ENCODE peak calls at places on chromosome 7, in ten cellular contexts. L, G, W, K, J, S, V, I, F and D are unnamed samples.

GRCh38 chr7:108525327-108525984 is 479 bp downstream of the PNPLA8 start:
- DNase-seq in L (peak), G (no peak), W (no peak), K (peak), J (no peak), S (no peak), V (peak), I (no peak), F (peak), D (peak)

GRCh38 chr7:2701832-2702593 is 14.0 kb downstream of the AMZ1 start:
- DNase-seq in L (peak), G (no peak), W (no peak), K (peak), J (no peak), S (no peak), V (no peak), I (peak), F (no peak), D (no peak)

GRCh38 chr7:55539380-55539779 is 32.9 kb downstream of the VOPP1 start:
- DNase-seq in L (no peak), G (no peak), W (no peak), K (no peak), J (no peak), S (no peak), V (no peak), I (no peak), F (no peak), D (no peak)

GRCh38 chr7:22589641-22590141 is 89.7 kb upstream of the STEAP1B start:
- DNase-seq in L (peak), G (no peak), W (no peak), K (peak), J (no peak), S (peak), V (no peak), I (peak), F (no peak), D (no peak)

GRCh38 chr7:818031-818699 is 14.1 kb upstream of the SUN1 start:
- DNase-seq in L (no peak), G (no peak), W (no peak), K (peak), J (no peak), S (peak), V (no peak), I (no peak), F (no peak), D (peak)

GRCh38 chr7:115097175-115097671 is 175.3 kb downstream of the MDFIC start:
- DNase-seq in L (no peak), G (no peak), W (no peak), K (peak), J (no peak), S (no peak), V (no peak), I (no peak), F (no peak), D (peak)

GRCh38 chr7:521221-522070 is 1.8 kb upstream of the PDGFA start:
- DNase-seq in L (peak), G (peak), W (no peak), K (peak), J (peak), S (peak), V (peak), I (no peak), F (peak), D (peak)

GRCh38 chr7:127652333-127653248 is 597 bp downstream of the SND1 start:
- DNase-seq in L (no peak), G (no peak), W (no peak), K (peak), J (no peak), S (no peak), V (no peak), I (no peak), F (no peak), D (no peak)

GRCh38 chr7:40647719-40648118 is 512.9 kb downstream of the SUGCT start:
- DNase-seq in L (no peak), G (no peak), W (no peak), K (no peak), J (no peak), S (no peak), V (no peak), I (no peak), F (no peak), D (no peak)

GRCh38 chr7:151461942-151462230 is 21.9 kb upstream of the CRYGN start:
- DNase-seq in L (no peak), G (no peak), W (no peak), K (no peak), J (no peak), S (no peak), V (no peak), I (no peak), F (no peak), D (no peak)

GRCh38 chr7:151459726-151460473 is 20.0 kb upstream of the CRYGN start:
- DNase-seq in L (peak), G (no peak), W (peak), K (peak), J (peak), S (peak), V (peak), I (peak), F (peak), D (no peak)

GRCh38 chr7:151460474-151460855 is 20.5 kb upstream of the CRYGN start:
- DNase-seq in L (peak), G (no peak), W (no peak), K (no peak), J (no peak), S (no peak), V (peak), I (no peak), F (no peak), D (no peak)

GRCh38 chr7:151461096-151461941 is 21.4 kb upstream of the CRYGN start:
- DNase-seq in L (no peak), G (no peak), W (no peak), K (no peak), J (no peak), S (no peak), V (no peak), I (peak), F (no peak), D (no peak)

DNA sequence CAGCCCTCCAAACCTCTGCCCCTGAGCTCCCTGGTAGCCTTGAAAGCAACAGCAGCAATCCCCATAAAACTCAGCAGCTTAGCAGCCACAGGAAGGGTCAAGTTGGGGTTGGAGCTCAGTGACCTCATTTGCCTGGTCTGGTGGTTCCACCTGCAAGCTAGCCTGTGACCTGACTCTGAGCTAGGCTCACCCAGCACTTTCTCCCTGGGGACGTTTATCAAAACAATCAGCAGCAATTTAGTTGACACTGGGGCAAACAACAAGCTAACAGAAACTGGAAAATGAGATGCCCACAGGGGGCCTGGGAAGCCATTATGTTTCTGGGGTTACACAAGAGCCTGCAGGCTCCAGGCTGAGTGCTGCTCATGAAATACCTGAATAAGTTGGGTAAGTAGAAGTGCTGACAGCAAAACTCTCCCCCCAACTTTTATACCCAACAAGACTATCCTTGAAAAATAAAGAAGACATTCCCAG is 22.4 kb upstream of the CRYGN start:
- DNase-seq in L (no peak), G (no peak), W (no peak), K (no peak), J (no peak), S (no peak), V (no peak), I (no peak), F (no peak), D (no peak)
- TF ChIP-seq CTCF in L (no peak), G (no peak), W (no peak), K (no peak), J (no peak), S (no peak), V (no peak), I (no peak), F (no peak), D (no peak)

DNA sequence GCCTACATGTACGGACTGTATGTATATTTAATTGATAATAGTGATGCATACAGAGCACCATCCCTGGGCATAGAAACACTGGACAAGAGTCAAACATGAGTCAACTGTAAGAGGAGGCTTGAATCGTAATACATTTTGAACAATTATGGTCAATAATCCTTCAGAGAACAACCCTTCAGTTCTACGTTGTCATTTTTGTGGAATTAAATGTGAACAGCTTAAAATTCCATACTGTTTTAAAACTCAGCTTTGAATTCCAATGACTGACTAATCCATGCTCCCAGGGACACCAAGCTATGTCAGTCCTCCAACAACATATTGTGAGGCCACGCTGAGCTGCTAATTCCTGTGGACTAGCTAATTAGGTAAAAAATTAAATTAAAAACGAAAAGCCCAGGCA is 41.5 kb upstream of the KMT2E start:
- DNase-seq in L (no peak), G (no peak), W (no peak), K (peak), J (no peak), S (no peak), V (no peak), I (no peak), F (no peak), D (no peak)
- TF ChIP-seq CTCF in L (no peak), G (no peak), W (no peak), K (no peak), J (no peak), S (no peak), V (no peak), I (no peak), F (no peak), D (no peak)

DNA sequence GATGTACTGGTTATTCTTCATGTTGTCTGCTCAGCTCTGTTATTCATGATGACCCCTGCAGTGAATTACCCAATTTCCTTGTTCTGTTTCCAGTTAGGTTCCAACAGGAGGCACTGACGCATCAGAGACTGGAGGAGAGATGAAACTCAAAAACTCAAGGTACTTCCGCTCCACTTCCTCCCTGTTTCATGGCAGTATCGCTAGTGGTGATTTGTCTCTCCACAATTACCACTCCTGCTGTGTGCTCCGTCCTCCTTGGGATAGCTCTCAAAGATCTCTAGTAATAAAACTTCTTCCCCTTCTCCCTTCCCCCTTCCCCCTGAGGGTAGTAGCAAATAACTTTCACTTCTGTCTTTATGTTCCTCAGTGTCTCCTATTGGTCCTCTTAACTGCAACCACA is 107.4 kb upstream of the ABCB5 start:
- DNase-seq in L (no peak), G (no peak), W (no peak), K (no peak), J (no peak), S (no peak), V (no peak), I (no peak), F (no peak), D (no peak)
- TF ChIP-seq CTCF in L (no peak), G (no peak), W (peak), K (no peak), J (no peak), S (no peak), V (no peak), I (no peak), F (no peak), D (no peak)

DNA sequence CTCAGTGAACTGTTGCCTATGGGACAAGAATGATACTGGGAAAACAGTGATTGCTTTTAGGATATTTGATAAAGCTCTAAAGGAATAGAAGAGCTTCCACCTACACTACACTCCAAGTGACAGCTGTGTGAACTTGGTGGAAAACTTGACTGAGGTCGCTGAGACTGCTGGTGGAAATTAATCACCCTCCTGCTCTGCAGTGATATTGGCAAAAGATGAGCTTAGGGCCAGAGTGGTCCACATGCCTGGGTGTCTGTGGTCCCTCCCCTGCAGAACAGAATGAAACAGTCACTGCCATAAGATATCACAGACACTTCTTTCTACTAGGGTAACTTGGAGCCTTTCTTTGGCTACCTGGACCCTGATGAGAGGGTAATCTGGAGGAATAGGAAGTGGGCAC is 382.1 kb upstream of the GALNT17 start:
- DNase-seq in L (no peak), G (no peak), W (no peak), K (no peak), J (no peak), S (no peak), V (no peak), I (no peak), F (no peak), D (no peak)
- TF ChIP-seq CTCF in L (no peak), G (no peak), W (no peak), K (no peak), J (no peak), S (no peak), V (no peak), I (no peak), F (no peak), D (no peak)

DNA sequence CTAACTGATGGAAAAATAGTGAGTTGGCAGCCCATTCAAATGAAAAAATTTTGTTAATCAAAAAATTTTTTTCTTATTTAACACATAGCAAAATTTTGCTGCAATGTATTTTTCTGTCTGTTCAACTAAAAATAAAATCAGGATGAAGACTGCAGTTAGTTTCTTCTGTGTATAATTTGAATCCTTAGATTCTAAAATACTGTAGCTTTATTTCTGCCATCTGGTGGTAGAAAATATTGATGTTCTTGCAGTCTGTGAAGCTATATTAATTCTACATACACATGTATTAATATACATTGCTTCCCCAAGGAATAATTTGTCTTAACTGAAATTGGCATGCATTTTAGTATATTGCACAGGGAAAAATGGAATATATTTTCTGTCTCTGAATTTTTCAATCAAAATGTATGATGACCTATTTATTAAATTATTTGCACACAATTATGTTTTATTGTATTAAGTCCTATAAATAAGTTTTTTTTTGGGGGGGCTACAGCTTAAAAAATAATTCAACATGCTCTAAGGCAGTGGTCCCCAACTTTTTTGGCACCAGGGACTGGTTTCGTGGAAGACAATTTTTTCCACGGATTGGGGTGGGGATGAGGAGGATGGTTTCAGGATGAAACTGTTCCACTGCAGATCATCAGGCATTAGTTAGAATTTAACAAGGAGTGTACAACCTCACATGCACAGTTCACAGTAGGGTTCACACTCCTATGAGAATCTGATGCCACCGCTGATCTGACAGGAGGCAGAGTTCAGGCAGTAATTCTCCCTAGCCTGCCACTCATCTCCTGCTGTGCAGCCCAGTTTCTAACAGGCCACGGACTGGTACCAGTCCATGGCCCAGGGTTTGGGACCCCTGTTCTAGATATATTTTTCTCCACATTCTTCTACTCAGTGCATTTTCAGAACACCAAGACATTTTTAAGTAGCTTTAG is 119.4 kb downstream of the GNAT3 start:
- DNase-seq in L (no peak), G (no peak), W (no peak), K (peak), J (no peak), S (no peak), V (peak), I (no peak), F (peak), D (no peak)
- TF ChIP-seq CTCF in L (peak), G (no peak), W (peak), K (peak), J (peak), S (peak), V (peak), I (no peak), F (peak), D (no peak)

GRCh38 chr7:134694299-134694698 is 47.6 kb downstream of the BPGM start:
- DNase-seq in L (no peak), G (no peak), W (no peak), K (no peak), J (no peak), S (no peak), V (no peak), I (no peak), F (peak), D (no peak)
- TF ChIP-seq CTCF in L (peak), G (peak), W (peak), K (peak), J (peak), S (no peak), V (no peak), I (no peak), F (peak), D (peak)

DNA sequence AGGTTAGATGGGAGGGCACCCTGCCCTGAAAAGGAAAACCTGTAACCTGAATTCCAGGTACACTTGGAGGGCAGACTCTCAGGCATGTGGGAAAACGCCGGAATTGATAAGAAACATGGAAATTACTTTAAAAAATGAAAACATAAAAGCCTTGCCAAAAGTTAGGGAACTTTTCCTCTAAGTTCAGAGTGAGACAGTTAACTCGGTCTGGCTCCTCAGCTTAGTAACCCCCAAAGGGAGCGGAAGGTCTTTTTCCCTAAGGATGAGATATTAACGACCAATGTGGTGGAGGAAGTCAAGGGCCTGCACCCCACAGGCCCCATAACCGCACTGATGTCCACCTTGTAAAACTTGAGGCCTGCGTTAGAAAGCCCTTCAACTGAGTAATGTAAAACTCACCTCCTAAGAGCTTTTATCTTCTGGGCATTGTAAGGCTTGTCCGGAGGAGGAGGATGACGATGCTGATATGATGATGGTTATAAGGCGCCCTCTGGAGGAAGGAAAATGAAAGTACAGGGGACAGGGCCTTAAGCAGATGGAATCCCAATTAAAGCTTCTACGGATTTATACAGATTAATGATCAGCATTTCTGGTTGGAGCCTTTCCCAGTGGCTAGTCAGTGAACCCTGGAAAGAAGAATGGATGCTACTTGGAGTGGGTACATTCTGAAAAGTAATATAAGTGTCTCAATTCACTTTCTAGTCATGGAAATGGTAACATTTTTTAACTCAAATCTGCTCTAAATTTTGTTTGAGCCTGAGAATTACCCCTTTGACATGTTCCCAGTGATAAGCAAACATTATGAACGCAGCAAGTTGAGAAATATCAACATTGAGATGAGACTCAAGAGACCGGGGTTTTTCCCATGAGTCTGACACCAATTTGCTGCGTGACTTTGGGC is 696 bp downstream of the COL1A2 start:
- DNase-seq in L (peak), G (peak), W (peak), K (peak), J (peak), S (no peak), V (peak), I (peak), F (peak), D (peak)
- TF ChIP-seq CTCF in L (peak), G (peak), W (peak), K (peak), J (peak), S (peak), V (peak), I (peak), F (peak), D (peak)

DNA sequence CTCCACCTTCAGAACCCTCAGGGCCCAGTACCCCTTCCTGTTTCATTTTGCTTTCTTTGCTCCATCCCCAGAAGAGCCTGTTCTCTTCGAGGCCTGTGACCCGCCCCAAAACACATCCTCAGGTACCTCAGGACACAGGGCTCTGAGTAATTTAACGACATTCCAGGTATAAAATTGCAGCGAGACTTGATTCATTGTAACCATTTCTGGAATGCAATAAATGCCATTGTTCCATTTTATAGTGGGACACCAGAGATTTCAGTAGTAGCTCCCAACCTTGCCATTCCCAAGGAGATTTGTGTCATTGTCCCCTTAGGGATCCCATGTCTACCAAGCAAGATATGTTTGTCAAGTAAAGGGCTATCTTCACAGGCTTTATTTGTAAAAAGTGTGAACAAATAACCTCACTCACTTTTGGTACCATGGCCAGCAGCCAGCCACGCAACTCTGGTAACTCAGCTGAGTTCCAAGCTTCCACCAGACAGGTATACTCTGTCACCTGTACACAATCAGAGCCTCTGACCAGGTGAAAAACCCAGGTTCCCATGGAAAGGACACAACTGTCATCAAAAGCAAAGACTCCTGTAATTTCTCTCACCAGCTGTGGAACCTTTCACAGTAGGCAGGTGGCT is 441.3 kb downstream of the PLXNA4 start:
- DNase-seq in L (no peak), G (no peak), W (no peak), K (no peak), J (no peak), S (no peak), V (no peak), I (no peak), F (peak), D (no peak)
- TF ChIP-seq CTCF in L (no peak), G (no peak), W (no peak), K (no peak), J (no peak), S (no peak), V (no peak), I (no peak), F (no peak), D (no peak)